ENCODE peak calls at places on chromosomes 2 and 18, in six cellular contexts. N is fibroblast of villous mesenchyme, D is uterus, J is AG04450, Z is fibroblast of mammary gland, Q is left ventricle myocardium inferior. U is an unnamed sample.

GRCh38 chr18:48947583-48947982 is 3.2 kb downstream of the SMAD7 start:
- DNase-seq in J (no peak), N (peak), Q (peak), Z (no peak), D (no peak), U (no peak)

GRCh38 chr2:159109552-159109951 is 141.1 kb downstream of the TANC1 start:
- DNase-seq in N (no peak), D (no peak), J (no peak), Q (no peak), Z (no peak), U (no peak)

GRCh38 chr2:205835982-205836381 is 153.7 kb downstream of the NRP2 start:
- DNase-seq in D (no peak), Z (no peak), J (no peak), N (no peak), Q (no peak), U (no peak)

GRCh38 chr2:230067990-230068657 is 600 bp downstream of the SLC16A14 start:
- DNase-seq in Z (no peak), J (no peak), Q (peak), D (peak), N (peak), U (no peak)

GRCh38 chr18:35703043-35703688 is 121.6 kb downstream of the GALNT1 start:
- DNase-seq in N (no peak), Q (no peak), J (no peak), D (no peak), Z (no peak), U (no peak)

GRCh38 chr2:70103531-70104061 is 16.3 kb downstream of the PCBP1 start:
- DNase-seq in N (no peak), J (no peak), Z (no peak), Q (no peak), D (no peak), U (no peak)

GRCh38 chr2:234309431-234309830 is 187.4 kb downstream of the ARL4C start:
- DNase-seq in Z (no peak), N (no peak), J (no peak), Q (no peak), D (no peak), U (no peak)

GRCh38 chr2:191713837-191714236 is 35.9 kb downstream of the NABP1 start:
- DNase-seq in D (no peak), Q (no peak), J (no peak), Z (no peak), N (no peak), U (no peak)

GRCh38 chr2:48725696-48726494 is 29.6 kb downstream of the LHCGR start:
- DNase-seq in N (no peak), D (no peak), Q (no peak), J (no peak), Z (no peak), U (no peak)

GRCh38 chr2:66601624-66602023 is 166.7 kb downstream of the MEIS1 start:
- DNase-seq in N (peak), Z (peak), D (no peak), Q (no peak), J (no peak), U (no peak)

GRCh38 chr2:65054749-65055426 is 1.3 kb upstream of the CEP68 start:
- DNase-seq in D (no peak), N (no peak), Z (no peak), Q (no peak), J (no peak), U (no peak)

GRCh38 chr2:234137400-234138014 is 87.0 kb downstream of the SPP2 start:
- DNase-seq in N (peak), Q (no peak), Z (no peak), J (no peak), D (no peak), U (no peak)

GRCh38 chr2:31282634-31283033 is 48.7 kb downstream of the EHD3 start:
- DNase-seq in N (no peak), J (no peak), Q (no peak), D (no peak), Z (no peak), U (no peak)

GRCh38 chr18:26970637-26971036 is 105.1 kb upstream of the AQP4 start:
- DNase-seq in Q (no peak), N (no peak), D (no peak), Z (no peak), J (no peak), U (no peak)

GRCh38 chr2:167293172-167293781 is 405.0 kb downstream of the XIRP2 start:
- DNase-seq in Z (peak), D (peak), N (peak), J (no peak), Q (no peak), U (no peak)

GRCh38 chr2:88181511-88181910 is 11.4 kb downstream of the THNSL2 start:
- DNase-seq in N (peak), D (no peak), Z (peak), J (no peak), Q (no peak), U (no peak)

GRCh38 chr2:215728504-215729065 is 284.8 kb downstream of the MREG start:
- DNase-seq in Z (peak), Q (no peak), D (no peak), N (peak), J (peak), U (peak)

GRCh38 chr18:62071071-62071470 is 115.8 kb downstream of the PIGN start:
- DNase-seq in Z (no peak), D (no peak), Q (no peak), N (peak), J (no peak), U (no peak)

GRCh38 chr2:100358554-100358953 is 36.3 kb upstream of the LONRF2 start:
- DNase-seq in N (no peak), D (no peak), J (no peak), Q (no peak), Z (no peak), U (no peak)

GRCh38 chr2:200863655-200864205 is 728 bp downstream of the CLK1 start:
- DNase-seq in N (no peak), Z (peak), J (no peak), Q (no peak), D (no peak), U (no peak)

GRCh38 chr2:74458132-74458956 is at the start of gene WBP1:
- DNase-seq in D (peak), N (peak), Z (peak), Q (peak), J (peak), U (peak)

GRCh38 chr2:138432971-138433370 is 68.6 kb upstream of the SPOPL start:
- DNase-seq in J (no peak), D (no peak), N (no peak), Q (no peak), Z (peak), U (no peak)

GRCh38 chr2:235521844-235522243 is 28.0 kb downstream of the AGAP1 start:
- DNase-seq in J (no peak), N (peak), D (no peak), Z (peak), Q (no peak), U (no peak)

GRCh38 chr2:54306561-54306960 is 50.5 kb upstream of the TSPYL6 start:
- DNase-seq in Q (no peak), N (no peak), D (no peak), Z (no peak), J (no peak), U (no peak)

GRCh38 chr2:119826370-119826961 is 66.7 kb downstream of the PTPN4 start:
- DNase-seq in J (no peak), D (no peak), N (peak), Q (no peak), Z (peak), U (no peak)

GRCh38 chr2:67899187-67899586 is 163.6 kb downstream of the C1D start:
- DNase-seq in Z (no peak), Q (no peak), J (no peak), D (no peak), N (no peak), U (no peak)

GRCh38 chr2:124369181-124369580 is 344.1 kb downstream of the CNTNAP5 start:
- DNase-seq in Z (no peak), J (no peak), N (no peak), D (no peak), Q (no peak), U (no peak)

DNA sequence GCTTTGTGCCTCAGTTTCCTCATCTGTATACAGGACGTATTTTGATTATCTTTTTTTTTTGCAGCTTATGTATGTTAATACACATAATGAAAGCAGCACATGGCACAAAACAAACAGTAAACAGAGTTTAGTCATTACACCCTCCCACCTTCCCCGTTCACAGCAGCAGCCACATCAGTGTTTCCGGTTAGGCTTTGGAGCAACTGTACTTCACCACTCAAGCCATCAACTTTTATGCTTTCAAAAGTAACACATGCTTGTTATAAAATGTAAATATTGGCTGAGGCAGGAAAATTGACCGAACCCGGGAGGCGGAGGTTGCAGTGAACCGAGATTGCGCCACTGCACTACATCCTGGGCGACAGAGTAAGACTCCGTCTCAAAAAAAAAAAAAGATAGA is 117.3 kb downstream of the MTCL1 start:
- DNase-seq in N (no peak), Z (no peak), J (no peak), Q (no peak), D (no peak), U (no peak)
- H3K4me3 ChIP-seq in N (no peak), Z (no peak), J (no peak), Q (no peak), D (no peak), U (no peak)

GRCh38 chr18:8162797-8163196 is 446.4 kb upstream of the RAB12 start:
- DNase-seq in N (no peak), D (no peak), Z (no peak), J (no peak), Q (no peak), U (no peak)
- H3K4me3 ChIP-seq in N (no peak), D (no peak), Z (no peak), J (no peak), Q (no peak), U (no peak)

DNA sequence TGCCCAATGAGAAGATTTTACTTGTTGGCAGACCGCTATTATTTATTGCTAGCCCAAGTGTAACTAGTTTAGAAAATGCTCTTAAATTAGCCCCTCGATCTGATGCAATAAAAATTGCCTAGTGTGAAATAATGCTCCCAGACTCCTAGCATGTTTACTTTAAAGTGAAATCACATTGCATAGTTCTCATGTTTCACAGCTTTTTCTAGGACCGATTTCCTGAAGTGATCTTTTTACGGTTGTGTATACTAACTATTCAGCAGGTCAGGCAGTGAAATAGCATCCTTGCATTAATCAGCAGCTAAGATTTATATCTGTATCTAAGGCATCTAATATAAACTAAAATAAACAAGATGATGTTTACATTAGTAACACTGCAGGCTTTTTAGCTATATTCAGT is 52.4 kb downstream of the PMS1 start:
- DNase-seq in D (no peak), Q (no peak), Z (peak), J (peak), N (peak), U (no peak)
- H3K4me3 ChIP-seq in D (no peak), Q (no peak), Z (no peak), J (no peak), N (no peak), U (no peak)

GRCh38 chr2:39120771-39121522 is at the start of gene SOS1:
- DNase-seq in D (peak), Q (peak), J (peak), N (peak), Z (peak), U (peak)

GRCh38 chr2:39121523-39122063 is 742 bp upstream of the SOS1 start:
- DNase-seq in Q (no peak), N (peak), D (no peak), J (no peak), Z (no peak), U (no peak)

GRCh38 chr2:39119732-39120520 is 925 bp downstream of the SOS1 start:
- DNase-seq in Q (peak), Z (peak), J (no peak), D (peak), N (peak), U (peak)

GRCh38 chr2:39118786-39119499 is 1.9 kb downstream of the SOS1 start:
- DNase-seq in J (no peak), N (peak), Z (peak), Q (no peak), D (no peak), U (no peak)

DNA sequence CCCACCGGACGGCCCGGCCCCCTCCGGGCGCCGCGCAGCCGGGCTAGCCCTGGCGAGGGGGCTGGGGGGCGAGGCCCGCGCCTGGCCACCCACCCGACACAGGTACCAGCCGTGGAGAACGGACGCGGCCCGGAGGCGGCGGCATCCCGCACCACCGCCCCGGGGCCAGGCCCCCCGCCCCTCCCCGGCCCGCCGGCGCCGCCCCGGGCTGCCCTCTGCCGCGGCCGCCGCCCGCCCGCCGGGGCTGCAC is 405 bp downstream of the SOS1 start:
- DNase-seq in D (no peak), J (no peak), Q (no peak), Z (no peak), N (no peak), U (no peak)
- H3K4me3 ChIP-seq in D (peak), J (peak), Q (peak), Z (peak), N (peak), U (peak)

GRCh38 chr18:56728741-56729140 is 77.6 kb downstream of the WDR7 start:
- DNase-seq in N (no peak), D (no peak), Z (no peak), J (no peak), Q (no peak), U (no peak)

GRCh38 chr18:56726906-56727305 is 75.7 kb downstream of the WDR7 start:
- DNase-seq in D (no peak), Q (no peak), Z (no peak), N (no peak), J (no peak), U (no peak)

GRCh38 chr18:56723706-56724105 is 72.5 kb downstream of the WDR7 start:
- DNase-seq in Z (no peak), J (no peak), D (no peak), N (no peak), Q (no peak), U (no peak)

GRCh38 chr18:56722518-56722917 is 71.4 kb downstream of the WDR7 start:
- DNase-seq in D (no peak), N (no peak), Q (no peak), J (no peak), Z (no peak), U (no peak)

DNA sequence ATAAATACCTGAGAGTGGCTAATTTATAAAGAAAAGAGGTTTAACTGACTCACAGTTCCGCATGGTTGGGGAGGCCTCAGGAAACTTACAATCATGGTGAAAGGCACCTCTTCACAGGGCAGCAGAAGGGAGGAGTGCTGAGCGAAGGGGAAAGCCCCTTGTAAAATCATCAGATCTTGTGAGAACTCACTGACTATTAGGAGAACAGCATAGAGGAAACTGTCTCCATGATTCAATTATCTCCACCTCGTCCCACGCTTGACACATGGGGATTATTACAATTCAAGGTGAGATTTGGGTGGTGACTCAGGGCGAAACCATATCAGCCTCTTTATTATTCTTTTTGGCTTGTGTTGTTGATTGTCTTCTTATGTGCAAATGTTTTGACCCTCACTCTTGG is 76.2 kb downstream of the WDR7 start:
- DNase-seq in J (no peak), D (no peak), Q (no peak), N (no peak), Z (no peak), U (no peak)
- H3K4me3 ChIP-seq in J (no peak), D (no peak), Q (no peak), N (no peak), Z (no peak), U (no peak)

DNA sequence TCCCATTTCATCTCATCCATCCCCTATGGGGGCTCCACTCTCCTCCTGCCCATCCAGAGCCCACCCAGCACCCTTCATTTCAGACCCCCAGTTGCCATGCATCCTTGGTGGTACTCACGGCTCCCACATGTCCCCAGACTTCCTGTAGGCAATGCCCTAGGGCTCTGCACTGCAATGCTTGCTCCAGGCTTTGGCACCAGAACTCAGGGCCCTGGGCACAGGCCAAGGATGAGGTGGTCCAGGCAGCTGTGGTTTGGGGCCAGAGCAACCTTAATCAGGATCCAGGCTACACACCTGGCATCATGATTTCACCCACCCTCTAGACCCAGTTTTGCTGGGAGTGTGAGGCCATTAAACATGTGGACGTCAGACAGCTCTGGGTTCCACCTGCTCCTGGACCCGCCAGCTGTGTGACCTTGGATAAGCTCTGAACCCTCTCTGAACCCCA is 414 bp downstream of the SFTPB start:
- DNase-seq in Q (no peak), D (no peak), Z (no peak), N (no peak), J (no peak), U (peak)
- H3K4me3 ChIP-seq in Q (no peak), D (no peak), Z (no peak), N (no peak), J (no peak), U (no peak)

GRCh38 chr2:1730047-1730937 is 14.0 kb downstream of the PXDN start:
- DNase-seq in Z (peak), Q (peak), J (peak), D (peak), N (peak), U (no peak)
- H3K4me3 ChIP-seq in Z (no peak), Q (peak), J (peak), D (no peak), N (peak), U (no peak)

GRCh38 chr2:172655838-172656573 is 79.6 kb upstream of the RAPGEF4 start:
- DNase-seq in Q (no peak), N (peak), Z (no peak), D (no peak), J (no peak), U (no peak)
- H3K4me3 ChIP-seq in Q (no peak), N (no peak), Z (no peak), D (no peak), J (no peak), U (no peak)

DNA sequence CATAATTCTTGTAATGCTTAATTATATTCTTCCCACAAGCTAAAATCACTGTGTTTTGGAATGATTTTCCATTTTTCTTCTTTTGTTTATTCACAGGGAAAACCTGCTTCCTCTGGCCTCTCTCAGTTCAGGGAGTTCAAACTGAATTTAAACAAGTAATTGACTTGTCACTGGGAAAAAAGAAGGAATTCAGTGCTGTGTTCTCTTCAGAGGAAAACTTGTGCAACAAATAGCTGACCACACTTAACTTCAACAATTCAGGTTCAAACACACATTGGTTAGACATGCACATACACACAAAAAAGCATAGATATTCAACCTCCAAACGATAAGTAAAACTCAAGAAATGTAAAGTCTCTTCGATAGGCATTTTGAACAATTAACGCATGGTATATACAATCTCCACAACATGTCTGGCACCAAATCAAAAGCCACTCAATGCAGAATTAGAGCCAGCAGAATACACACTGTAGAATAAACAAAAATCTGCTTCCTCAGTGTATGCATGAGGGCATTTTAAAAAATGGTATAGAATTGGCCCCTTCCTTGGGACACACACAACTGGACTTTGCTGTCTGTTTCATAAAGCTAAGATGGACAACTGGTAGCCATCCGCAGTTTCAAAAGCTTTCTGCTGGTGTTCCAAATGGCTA is 269.0 kb downstream of the TCF4 start:
- DNase-seq in Z (peak), N (peak), D (no peak), Q (no peak), J (peak), U (no peak)
- H3K4me3 ChIP-seq in Z (peak), N (peak), D (peak), Q (peak), J (peak), U (peak)

GRCh38 chr2:227759411-227760113 is 13.9 kb downstream of the SCYGR8 start:
- DNase-seq in N (no peak), J (no peak), Z (no peak), D (no peak), Q (no peak), U (no peak)
- H3K4me3 ChIP-seq in N (no peak), J (no peak), Z (no peak), D (no peak), Q (no peak), U (no peak)